ENCODE peak calls at places on chromosomes 3 and 15, in seven cellular contexts. Q is lower lobe of right lung; G is lung; M is pancreas; D is suprapubic skin; R is CD8-positive, alpha-beta T cell; T is astrocyte. E is an unnamed sample. For H3K4me1, the result is how much of the 10 kb centered on the place peaks cover.

GRCh38 chr3:42216820-42217416 is 49.1 kb downstream of the CCK start:
- DNase-seq in Q (no peak), G (no peak), M (no peak), D (no peak), R (no peak), T (no peak), E (no peak)

GRCh38 chr15:70863450-70864218 is 9.7 kb upstream of the LARP6 start:
- DNase-seq in Q (no peak), G (no peak), M (no peak), D (no peak), R (no peak), T (peak), E (peak)

GRCh38 chr3:141402476-141403171 is 34.3 kb downstream of the ZBTB38 start:
- DNase-seq in Q (peak), G (peak), M (peak), D (peak), R (peak), T (peak), E (no peak)

GRCh38 chr3:192187485-192188051 is 539.8 kb downstream of the FGF12 start:
- DNase-seq in Q (no peak), G (no peak), M (no peak), D (no peak), R (no peak), T (peak), E (no peak)

GRCh38 chr3:64852738-64853137 is 164.9 kb upstream of the ADAMTS9 start:
- DNase-seq in Q (no peak), G (no peak), M (no peak), D (no peak), R (no peak), T (no peak), E (no peak)

GRCh38 chr3:124886168-124887051 is 755 bp downstream of the ITGB5 start:
- DNase-seq in Q (peak), G (peak), M (peak), D (peak), R (no peak), T (no peak), E (no peak)

GRCh38 chr3:197241173-197241572 is 57.2 kb downstream of the DLG1 start:
- DNase-seq in Q (no peak), G (no peak), M (no peak), D (no peak), R (no peak), T (peak), E (no peak)

GRCh38 chr3:170773682-170774081 is 96.3 kb downstream of the RPL22L1 start:
- DNase-seq in Q (no peak), G (no peak), M (no peak), D (no peak), R (no peak), T (no peak), E (no peak)

GRCh38 chr15:67149068-67149841 is 83.9 kb downstream of the SMAD3 start:
- DNase-seq in Q (no peak), G (no peak), M (no peak), D (no peak), R (no peak), T (no peak), E (no peak)

GRCh38 chr3:50660386-50660785 is 14.3 kb upstream of the DOCK3 start:
- DNase-seq in Q (no peak), G (no peak), M (no peak), D (no peak), R (no peak), T (no peak), E (no peak)

GRCh38 chr3:56681963-56682457 is 1.1 kb downstream of the TASOR start:
- DNase-seq in Q (no peak), G (no peak), M (no peak), D (no peak), R (no peak), T (no peak), E (no peak)

GRCh38 chr3:163315786-163316185 is 1762.5 kb downstream of the SI start:
- DNase-seq in Q (no peak), G (no peak), M (no peak), D (no peak), R (no peak), T (no peak), E (no peak)

GRCh38 chr3:37688756-37689155 is 172.9 kb upstream of the CTDSPL start:
- DNase-seq in Q (no peak), G (no peak), M (no peak), D (no peak), R (no peak), T (no peak), E (no peak)

GRCh38 chr3:98343647-98344507 is 9.8 kb upstream of the OR5K4 start:
- DNase-seq in Q (no peak), G (no peak), M (no peak), D (no peak), R (no peak), T (no peak), E (peak)

GRCh38 chr15:95169701-95170459 is 938.5 kb downstream of the MCTP2 start:
- DNase-seq in Q (no peak), G (no peak), M (no peak), D (peak), R (no peak), T (no peak), E (no peak)

GRCh38 chr15:34203936-34204335 is 6.0 kb downstream of the KATNBL1 start:
- DNase-seq in Q (no peak), G (no peak), M (no peak), D (no peak), R (no peak), T (no peak), E (peak)

GRCh38 chr3:113895964-113896363 is 51.8 kb upstream of the ZDHHC23 start:
- DNase-seq in Q (no peak), G (no peak), M (no peak), D (no peak), R (no peak), T (no peak), E (no peak)

GRCh38 chr15:42313463-42313862 is 40.2 kb upstream of the TMEM87A start:
- DNase-seq in Q (no peak), G (no peak), M (no peak), D (no peak), R (no peak), T (no peak), E (no peak)

GRCh38 chr3:81255463-81255862 is 506.0 kb downstream of the GBE1 start:
- DNase-seq in Q (no peak), G (no peak), M (no peak), D (no peak), R (no peak), T (no peak), E (no peak)

GRCh38 chr3:54243262-54243931 is 121.0 kb downstream of the CACNA2D3 start:
- DNase-seq in Q (no peak), G (no peak), M (no peak), D (no peak), R (no peak), T (no peak), E (no peak)

GRCh38 chr3:171811059-171811912 is 1.0 kb upstream of the PLD1 start:
- DNase-seq in Q (no peak), G (no peak), M (no peak), D (no peak), R (no peak), T (peak), E (peak)

GRCh38 chr3:15728766-15729165 is 69.0 kb downstream of the ANKRD28 start:
- DNase-seq in Q (no peak), G (no peak), M (no peak), D (no peak), R (no peak), T (peak), E (no peak)

GRCh38 chr3:138114431-138114918 is 933 bp downstream of the DZIP1L start:
- DNase-seq in Q (no peak), G (no peak), M (no peak), D (no peak), R (no peak), T (peak), E (no peak)

GRCh38 chr15:99403597-99403996 is 152.3 kb downstream of the LRRC28 start:
- DNase-seq in Q (no peak), G (no peak), M (no peak), D (no peak), R (no peak), T (no peak), E (no peak)

GRCh38 chr15:65957451-65957850 is 88.2 kb downstream of the RAB11A start:
- DNase-seq in Q (no peak), G (no peak), M (no peak), D (no peak), R (no peak), T (no peak), E (no peak)

GRCh38 chr3:77038468-77038927 is 1.4 kb upstream of the ROBO2 start:
- DNase-seq in Q (peak), G (peak), M (peak), D (peak), R (no peak), T (peak), E (peak)

GRCh38 chr15:68650901-68651709 is 72.3 kb downstream of the CORO2B start:
- DNase-seq in Q (peak), G (no peak), M (peak), D (peak), R (peak), T (no peak), E (no peak)
- TF ChIP-seq CTCF in Q (peak), G (peak), M (peak), D (peak), R (peak), T (peak), E (peak)

GRCh38 chr15:40926659-40927496 is 2.3 kb upstream of the DLL4 start:
- DNase-seq in Q (no peak), G (no peak), M (peak), D (peak), R (no peak), T (no peak), E (no peak)

GRCh38 chr15:40925863-40926658 is 3.1 kb upstream of the DLL4 start:
- DNase-seq in Q (no peak), G (no peak), M (peak), D (no peak), R (no peak), T (no peak), E (no peak)

GRCh38 chr15:40923551-40923950 is 5.6 kb upstream of the DLL4 start:
- DNase-seq in Q (no peak), G (no peak), M (no peak), D (no peak), R (no peak), T (no peak), E (no peak)

GRCh38 chr15:40927497-40928346 is 1.4 kb upstream of the DLL4 start:
- DNase-seq in Q (no peak), G (no peak), M (peak), D (no peak), R (no peak), T (no peak), E (no peak)

GRCh38 chr15:40925495-40925862 is 3.7 kb upstream of the DLL4 start:
- DNase-seq in Q (no peak), G (no peak), M (peak), D (no peak), R (no peak), T (no peak), E (no peak)
- H3K4me1 ChIP-seq in Q (half or more), G (under half), M (under half), D (half or more), R (under half), T (under half), E (under half)

GRCh38 chr3:27325419-27325818 is 43.8 kb downstream of the NEK10 start:
- DNase-seq in Q (no peak), G (no peak), M (no peak), D (no peak), R (no peak), T (no peak), E (no peak)
- TF ChIP-seq CTCF in Q (no peak), G (no peak), M (no peak), D (no peak), R (no peak), T (no peak), E (peak)

GRCh38 chr15:60387321-60387720 is 10.5 kb downstream of the ANXA2 start:
- DNase-seq in Q (no peak), G (no peak), M (no peak), D (no peak), R (no peak), T (no peak), E (peak)
- H3K4me1 ChIP-seq in Q (half or more), G (under half), M (under half), D (half or more), R (under half), T (half or more), E (half or more)